ENCODE peak calls at places on chromosomes 6 and 20, in ten cellular contexts. L is NCI-H1436; J is astrocyte of the hippocampus; W is T47D; P is stimulated activated CD4-positive, alpha-beta T cell treated with anti-CD3 and anti-CD28 coated beads, Interleukin-1b, Interleukin-23, amount 100 ng/mL, for 1 hour; U is kidney tubule cell; O is HT-29; Z is posterior cingulate gyrus; T is activated CD4-positive, alpha-beta T cell treated with anti-CD3 and anti-CD28 coated beads for 24 hours; Y is midbrain. I is an unnamed sample.
A peak's percentile ranks its signal among the peaks of the same experiment; 100 is the strongest.

GRCh38 chr6:169950558-169950957 is 199.1 kb downstream of the ERMARD start:
- DNase-seq in L (peak; percentile 53), J (peak; percentile 11), W (peak; percentile 74), P (no peak), U (peak; percentile 28), O (peak; percentile 53), Z (no peak), T (no peak), Y (no peak), I (peak; percentile 7)

GRCh38 chr20:15827628-15828027 is 745.6 kb downstream of the KIF16B start:
- DNase-seq in L (no peak), J (no peak), W (no peak), P (no peak), U (no peak), O (no peak), Z (no peak), T (no peak), Y (no peak), I (no peak)

GRCh38 chr6:46606318-46606717 is 46.3 kb downstream of the CYP39A1 start:
- DNase-seq in L (no peak), J (no peak), W (no peak), P (no peak), U (peak; percentile 7), O (no peak), Z (no peak), T (no peak), Y (peak; percentile 74), I (no peak)

GRCh38 chr6:149978610-149979009 is 14.9 kb downstream of the ULBP1 start:
- DNase-seq in L (no peak), J (no peak), W (no peak), P (no peak), U (no peak), O (no peak), Z (no peak), T (no peak), Y (no peak), I (no peak)

GRCh38 chr6:170248111-170248805 is 42.6 kb downstream of the DLL1 start:
- DNase-seq in L (no peak), J (no peak), W (no peak), P (no peak), U (no peak), O (no peak), Z (no peak), T (no peak), Y (no peak), I (no peak)

GRCh38 chr6:134456284-134456683 is 138.4 kb upstream of the SGK1 start:
- DNase-seq in L (no peak), J (no peak), W (no peak), P (no peak), U (no peak), O (no peak), Z (no peak), T (no peak), Y (no peak), I (no peak)

GRCh38 chr20:43583133-43583864 is 7.4 kb upstream of the IFT52 start:
- DNase-seq in L (no peak), J (no peak), W (no peak), P (no peak), U (no peak), O (no peak), Z (no peak), T (no peak), Y (no peak), I (no peak)

GRCh38 chr20:35558416-35558815 is 16.5 kb downstream of the ERGIC3 start:
- DNase-seq in L (no peak), J (no peak), W (no peak), P (no peak), U (no peak), O (no peak), Z (no peak), T (no peak), Y (no peak), I (no peak)

GRCh38 chr6:33856655-33857054 is 52.9 kb upstream of the MLN start:
- DNase-seq in L (no peak), J (no peak), W (no peak), P (no peak), U (no peak), O (no peak), Z (no peak), T (peak; percentile 56), Y (no peak), I (no peak)

GRCh38 chr20:53748821-53749402 is 155.3 kb upstream of the ZNF217 start:
- DNase-seq in L (no peak), J (peak; percentile 68), W (no peak), P (no peak), U (peak; percentile 94), O (no peak), Z (no peak), T (no peak), Y (no peak), I (peak; percentile 7)

GRCh38 chr6:20873425-20874190 is 339.4 kb downstream of the CDKAL1 start:
- DNase-seq in L (no peak), J (peak; percentile 26), W (peak; percentile 38), P (no peak), U (peak; percentile 31), O (peak; percentile 16), Z (no peak), T (no peak), Y (no peak), I (no peak)